ENCODE peak calls at places on chromosomes 5 and 9, in five cellular contexts. One of them, this sample, is unnamed.

GRCh38 chr5:170485606-170485911 is 18.3 kb upstream of the KCNIP1 start:
- DNase-seq in CD4-positive, alpha-beta T cell: no peak
- DNase-seq in left ventricle myocardium inferior: no peak
- DNase-seq in thoracic aorta: no peak
- DNase-seq in endothelial cell of umbilical vein: no peak
- DNase-seq in this sample: no peak

GRCh38 chr5:140116716-140117115 is 2.8 kb downstream of the PURA start:
- DNase-seq in CD4-positive, alpha-beta T cell: no peak
- DNase-seq in left ventricle myocardium inferior: no peak
- DNase-seq in thoracic aorta: no peak
- DNase-seq in endothelial cell of umbilical vein: no peak
- DNase-seq in this sample: no peak

GRCh38 chr5:122077451-122078115 is 476 bp downstream of the LOX start:
- DNase-seq in CD4-positive, alpha-beta T cell: no peak
- DNase-seq in left ventricle myocardium inferior: no peak
- DNase-seq in thoracic aorta: no peak
- DNase-seq in endothelial cell of umbilical vein: peak; percentile 56
- DNase-seq in this sample: peak; percentile 29

GRCh38 chr9:28915256-28915930 is 1342.1 kb upstream of the C9orf72 start:
- DNase-seq in CD4-positive, alpha-beta T cell: no peak
- DNase-seq in left ventricle myocardium inferior: no peak
- DNase-seq in thoracic aorta: no peak
- DNase-seq in endothelial cell of umbilical vein: no peak
- DNase-seq in this sample: no peak

GRCh38 chr9:128081052-128081451 is 13.0 kb downstream of the SLC25A25 start:
- DNase-seq in CD4-positive, alpha-beta T cell: no peak
- DNase-seq in left ventricle myocardium inferior: no peak
- DNase-seq in thoracic aorta: no peak
- DNase-seq in endothelial cell of umbilical vein: peak; percentile 41
- DNase-seq in this sample: peak; percentile 91

GRCh38 chr9:81594415-81594814 is 94.9 kb downstream of the TLE1 start:
- DNase-seq in CD4-positive, alpha-beta T cell: no peak
- DNase-seq in left ventricle myocardium inferior: no peak
- DNase-seq in thoracic aorta: no peak
- DNase-seq in endothelial cell of umbilical vein: no peak
- DNase-seq in this sample: no peak

GRCh38 chr5:6721442-6721841 is 8.2 kb downstream of the TENT4A start:
- DNase-seq in CD4-positive, alpha-beta T cell: no peak
- DNase-seq in left ventricle myocardium inferior: peak; percentile 27
- DNase-seq in thoracic aorta: no peak
- DNase-seq in endothelial cell of umbilical vein: no peak
- DNase-seq in this sample: no peak

GRCh38 chr9:76044420-76044819 is 153.9 kb downstream of the PCSK5 start:
- DNase-seq in CD4-positive, alpha-beta T cell: no peak
- DNase-seq in left ventricle myocardium inferior: no peak
- DNase-seq in thoracic aorta: no peak
- DNase-seq in endothelial cell of umbilical vein: no peak
- DNase-seq in this sample: peak; percentile 3

GRCh38 chr5:139634541-139634940 is 13.6 kb upstream of the CXXC5 start:
- DNase-seq in CD4-positive, alpha-beta T cell: no peak
- DNase-seq in left ventricle myocardium inferior: no peak
- DNase-seq in thoracic aorta: no peak
- DNase-seq in endothelial cell of umbilical vein: no peak
- DNase-seq in this sample: no peak

GRCh38 chr9:128762664-128763449 is 8.9 kb downstream of the ZER1 start:
- DNase-seq in CD4-positive, alpha-beta T cell: no peak
- DNase-seq in left ventricle myocardium inferior: no peak
- DNase-seq in thoracic aorta: no peak
- DNase-seq in endothelial cell of umbilical vein: no peak
- DNase-seq in this sample: no peak

GRCh38 chr5:4579679-4580078 is 560.5 kb upstream of the ADAMTS16 start:
- DNase-seq in CD4-positive, alpha-beta T cell: no peak
- DNase-seq in left ventricle myocardium inferior: no peak
- DNase-seq in thoracic aorta: no peak
- DNase-seq in endothelial cell of umbilical vein: no peak
- DNase-seq in this sample: no peak

GRCh38 chr9:98254236-98255063 is 999 bp downstream of the TBC1D2 start:
- DNase-seq in CD4-positive, alpha-beta T cell: no peak
- DNase-seq in left ventricle myocardium inferior: no peak
- DNase-seq in thoracic aorta: no peak
- DNase-seq in endothelial cell of umbilical vein: no peak
- DNase-seq in this sample: no peak

GRCh38 chr9:96186601-96187011 is 115.4 kb downstream of the HSD17B3 start:
- DNase-seq in CD4-positive, alpha-beta T cell: no peak
- DNase-seq in left ventricle myocardium inferior: no peak
- DNase-seq in thoracic aorta: no peak
- DNase-seq in endothelial cell of umbilical vein: no peak
- DNase-seq in this sample: no peak

GRCh38 chr5:96962540-96962991 is 26.7 kb downstream of the LNPEP start:
- DNase-seq in CD4-positive, alpha-beta T cell: no peak
- DNase-seq in left ventricle myocardium inferior: no peak
- DNase-seq in thoracic aorta: no peak
- DNase-seq in endothelial cell of umbilical vein: peak; percentile 53
- DNase-seq in this sample: no peak

GRCh38 chr5:141814064-141814982 is 63.9 kb downstream of the PCDH1 start:
- DNase-seq in CD4-positive, alpha-beta T cell: peak; percentile 29
- DNase-seq in left ventricle myocardium inferior: peak; percentile 55
- DNase-seq in thoracic aorta: no peak
- DNase-seq in endothelial cell of umbilical vein: peak; percentile 39
- DNase-seq in this sample: peak; percentile 9

GRCh38 chr5:41247135-41247534 is 33.8 kb upstream of the C6 start:
- DNase-seq in CD4-positive, alpha-beta T cell: no peak
- DNase-seq in left ventricle myocardium inferior: no peak
- DNase-seq in thoracic aorta: no peak
- DNase-seq in endothelial cell of umbilical vein: no peak
- DNase-seq in this sample: no peak

GRCh38 chr9:118595719-118596305 is 773.4 kb downstream of the BRINP1 start:
- DNase-seq in CD4-positive, alpha-beta T cell: no peak
- DNase-seq in left ventricle myocardium inferior: no peak
- DNase-seq in thoracic aorta: no peak
- DNase-seq in endothelial cell of umbilical vein: peak; percentile 48
- DNase-seq in this sample: peak; percentile 51

GRCh38 chr9:104635471-104635870 is 17.5 kb upstream of the OR13C9 start:
- DNase-seq in CD4-positive, alpha-beta T cell: no peak
- DNase-seq in left ventricle myocardium inferior: no peak
- DNase-seq in thoracic aorta: no peak
- DNase-seq in endothelial cell of umbilical vein: no peak
- DNase-seq in this sample: no peak

GRCh38 chr9:17597977-17598376 is 19.1 kb downstream of the SH3GL2 start:
- DNase-seq in CD4-positive, alpha-beta T cell: no peak
- DNase-seq in left ventricle myocardium inferior: no peak
- DNase-seq in thoracic aorta: no peak
- DNase-seq in endothelial cell of umbilical vein: no peak
- DNase-seq in this sample: no peak

GRCh38 chr9:29697011-29697410 is 2123.7 kb upstream of the C9orf72 start:
- DNase-seq in CD4-positive, alpha-beta T cell: no peak
- DNase-seq in left ventricle myocardium inferior: no peak
- DNase-seq in thoracic aorta: no peak
- DNase-seq in endothelial cell of umbilical vein: no peak
- DNase-seq in this sample: no peak

GRCh38 chr9:93198117-93198838 is 14.3 kb downstream of the WNK2 start:
- DNase-seq in CD4-positive, alpha-beta T cell: no peak
- DNase-seq in left ventricle myocardium inferior: no peak
- DNase-seq in thoracic aorta: no peak
- DNase-seq in endothelial cell of umbilical vein: no peak
- DNase-seq in this sample: no peak

GRCh38 chr9:129958771-129959170 is 84.2 kb downstream of the FNBP1 start:
- DNase-seq in CD4-positive, alpha-beta T cell: no peak
- DNase-seq in left ventricle myocardium inferior: no peak
- DNase-seq in thoracic aorta: no peak
- DNase-seq in endothelial cell of umbilical vein: no peak
- DNase-seq in this sample: no peak

GRCh38 chr5:126868961-126869451 is 92.1 kb downstream of the LMNB1 start:
- DNase-seq in CD4-positive, alpha-beta T cell: peak; percentile 21
- DNase-seq in left ventricle myocardium inferior: no peak
- DNase-seq in thoracic aorta: no peak
- DNase-seq in endothelial cell of umbilical vein: peak; percentile 26
- DNase-seq in this sample: peak; percentile 40

GRCh38 chr5:126875303-126875785 is 98.4 kb downstream of the LMNB1 start:
- DNase-seq in CD4-positive, alpha-beta T cell: no peak
- DNase-seq in left ventricle myocardium inferior: no peak
- DNase-seq in thoracic aorta: no peak
- DNase-seq in endothelial cell of umbilical vein: no peak
- DNase-seq in this sample: no peak

GRCh38 chr5:126877011-126877410 is 100.1 kb downstream of the LMNB1 start:
- DNase-seq in CD4-positive, alpha-beta T cell: no peak
- DNase-seq in left ventricle myocardium inferior: no peak
- DNase-seq in thoracic aorta: no peak
- DNase-seq in endothelial cell of umbilical vein: peak; percentile 68
- DNase-seq in this sample: no peak

GRCh38 chr5:126871441-126871840 is 94.5 kb downstream of the LMNB1 start:
- DNase-seq in CD4-positive, alpha-beta T cell: no peak
- DNase-seq in left ventricle myocardium inferior: no peak
- DNase-seq in thoracic aorta: no peak
- DNase-seq in endothelial cell of umbilical vein: no peak
- DNase-seq in this sample: no peak

DNA sequence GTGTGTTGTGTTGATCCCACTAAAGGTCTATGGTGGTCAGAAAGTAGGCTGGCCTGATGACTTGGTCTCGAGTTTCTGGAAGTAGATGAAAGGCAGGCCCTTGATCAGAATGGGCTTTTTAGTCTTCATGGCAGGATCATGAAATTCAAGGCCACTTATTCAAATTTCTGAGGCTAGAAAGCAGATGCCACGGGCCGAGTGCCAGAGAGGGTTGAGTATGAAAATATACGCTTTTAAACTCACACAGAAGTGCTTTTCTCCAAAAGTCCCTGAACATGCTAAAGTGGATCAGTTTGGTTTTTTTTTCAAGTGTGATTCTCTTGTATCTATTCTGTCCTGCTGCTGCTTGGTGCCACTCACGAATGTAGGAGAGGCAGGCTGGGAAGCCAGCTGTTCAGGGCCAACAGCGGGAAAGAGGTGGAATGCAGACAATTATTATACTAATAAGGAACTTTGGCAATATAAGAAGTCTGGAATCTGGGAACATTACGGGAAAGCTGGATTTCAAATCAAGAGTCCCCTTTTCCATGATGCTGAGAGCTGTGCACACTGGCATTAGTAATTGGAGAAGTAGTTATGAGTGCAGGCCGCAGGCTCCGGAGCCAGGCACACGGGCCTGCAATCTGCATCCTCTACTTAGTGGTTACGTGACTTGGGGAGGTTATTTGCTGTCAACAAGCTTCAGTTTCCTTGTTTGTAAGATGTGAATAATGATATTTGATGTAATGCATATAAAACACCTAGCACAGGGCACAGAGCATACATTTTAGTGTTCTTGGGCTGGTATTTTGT is 95.8 kb downstream of the LMNB1 start:
- DNase-seq in CD4-positive, alpha-beta T cell: no peak
- DNase-seq in left ventricle myocardium inferior: no peak
- DNase-seq in thoracic aorta: no peak
- DNase-seq in endothelial cell of umbilical vein: no peak
- DNase-seq in this sample: no peak
- H3K27ac ChIP-seq in CD4-positive, alpha-beta T cell: no peak overlapping the region
- H3K27ac ChIP-seq in left ventricle myocardium inferior: no peak overlapping the region
- H3K27ac ChIP-seq in thoracic aorta: no peak overlapping the region
- H3K27ac ChIP-seq in endothelial cell of umbilical vein: no peak overlapping the region
- H3K27ac ChIP-seq in this sample: no peak overlapping the region

GRCh38 chr5:179489015-179489414 is 61.3 kb upstream of the RUFY1 start:
- DNase-seq in CD4-positive, alpha-beta T cell: no peak
- DNase-seq in left ventricle myocardium inferior: no peak
- DNase-seq in thoracic aorta: no peak
- DNase-seq in endothelial cell of umbilical vein: no peak
- DNase-seq in this sample: no peak
- H3K27me3 ChIP-seq in CD4-positive, alpha-beta T cell: no peaks in the 10 kb centered on the region
- H3K27me3 ChIP-seq in left ventricle myocardium inferior: peaks cover 65% of the 10 kb centered on the region
- H3K27me3 ChIP-seq in thoracic aorta: no peaks in the 10 kb centered on the region
- H3K27me3 ChIP-seq in endothelial cell of umbilical vein: no peaks in the 10 kb centered on the region
- H3K27me3 ChIP-seq in this sample: no peaks in the 10 kb centered on the region

GRCh38 chr5:178626484-178627258 is at the start of gene CLK4:
- DNase-seq in CD4-positive, alpha-beta T cell: peak; percentile 96
- DNase-seq in left ventricle myocardium inferior: peak; percentile 96
- DNase-seq in thoracic aorta: peak; percentile 78
- DNase-seq in endothelial cell of umbilical vein: peak; percentile 92
- DNase-seq in this sample: peak; percentile 81

GRCh38 chr5:178627259-178627598 is 379 bp upstream of the CLK4 start:
- DNase-seq in CD4-positive, alpha-beta T cell: no peak
- DNase-seq in left ventricle myocardium inferior: no peak
- DNase-seq in thoracic aorta: no peak
- DNase-seq in endothelial cell of umbilical vein: no peak
- DNase-seq in this sample: no peak

GRCh38 chr5:178622679-178623247 is 4.1 kb downstream of the CLK4 start:
- DNase-seq in CD4-positive, alpha-beta T cell: no peak
- DNase-seq in left ventricle myocardium inferior: no peak
- DNase-seq in thoracic aorta: no peak
- DNase-seq in endothelial cell of umbilical vein: no peak
- DNase-seq in this sample: no peak

GRCh38 chr5:178625679-178626483 is 969 bp downstream of the CLK4 start:
- DNase-seq in CD4-positive, alpha-beta T cell: no peak
- DNase-seq in left ventricle myocardium inferior: no peak
- DNase-seq in thoracic aorta: no peak
- DNase-seq in endothelial cell of umbilical vein: no peak
- DNase-seq in this sample: peak; percentile 46

GRCh38 chr5:178624626-178625546 is 2.0 kb downstream of the CLK4 start:
- DNase-seq in CD4-positive, alpha-beta T cell: no peak
- DNase-seq in left ventricle myocardium inferior: no peak
- DNase-seq in thoracic aorta: no peak
- DNase-seq in endothelial cell of umbilical vein: peak; percentile 39
- DNase-seq in this sample: no peak
- H3K27ac ChIP-seq in CD4-positive, alpha-beta T cell: no peak overlapping the region
- H3K27ac ChIP-seq in left ventricle myocardium inferior: no peak overlapping the region
- H3K27ac ChIP-seq in thoracic aorta: no peak overlapping the region
- H3K27ac ChIP-seq in endothelial cell of umbilical vein: peak overlapping the region; percentile 23
- H3K27ac ChIP-seq in this sample: peak overlapping the region; percentile 97

GRCh38 chr9:137191245-137191644 is 2.8 kb downstream of the SSNA1 start:
- DNase-seq in CD4-positive, alpha-beta T cell: no peak
- DNase-seq in left ventricle myocardium inferior: no peak
- DNase-seq in thoracic aorta: no peak
- DNase-seq in endothelial cell of umbilical vein: no peak
- DNase-seq in this sample: no peak

GRCh38 chr9:137188490-137189296 is at the start of the genes ANAPC2 and SSNA1:
- DNase-seq in CD4-positive, alpha-beta T cell: peak; percentile 90
- DNase-seq in left ventricle myocardium inferior: peak; percentile 93
- DNase-seq in thoracic aorta: peak; percentile 52
- DNase-seq in endothelial cell of umbilical vein: peak; percentile 95
- DNase-seq in this sample: peak; percentile 77

GRCh38 chr9:137191691-137192447 is 3.4 kb downstream of the SSNA1 start:
- DNase-seq in CD4-positive, alpha-beta T cell: no peak
- DNase-seq in left ventricle myocardium inferior: no peak
- DNase-seq in thoracic aorta: no peak
- DNase-seq in endothelial cell of umbilical vein: no peak
- DNase-seq in this sample: no peak

GRCh38 chr9:137189297-137190295 is 1.1 kb downstream of the SSNA1 start:
- DNase-seq in CD4-positive, alpha-beta T cell: no peak
- DNase-seq in left ventricle myocardium inferior: no peak
- DNase-seq in thoracic aorta: no peak
- DNase-seq in endothelial cell of umbilical vein: no peak
- DNase-seq in this sample: no peak

DNA sequence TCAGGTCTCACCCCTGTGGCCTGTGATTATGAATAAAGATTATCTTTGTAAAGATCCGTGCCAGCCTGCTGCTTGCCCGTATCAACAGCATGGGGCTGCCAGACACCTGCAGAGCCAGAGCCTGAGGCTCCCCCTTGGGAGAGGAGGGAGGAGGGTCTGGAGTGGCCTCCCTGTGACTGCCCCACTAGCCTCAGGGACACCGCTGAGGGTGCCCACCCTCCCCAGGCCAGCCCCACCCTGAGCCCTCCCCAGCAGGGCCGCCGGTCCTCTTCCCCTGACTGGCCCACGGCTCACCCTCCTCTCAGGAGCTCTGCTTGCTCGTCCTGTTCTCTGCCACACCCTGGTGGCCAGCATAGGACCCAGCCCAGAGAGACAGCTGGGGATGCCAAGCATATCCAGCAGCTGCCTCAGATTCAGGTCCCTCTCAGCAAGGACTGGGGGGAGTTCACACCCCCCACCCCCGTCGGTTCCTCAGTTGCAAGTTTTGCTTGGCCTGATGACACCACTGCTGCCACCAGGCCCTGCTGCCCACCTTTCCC is 1.9 kb downstream of the SSNA1 start:
- DNase-seq in CD4-positive, alpha-beta T cell: no peak
- DNase-seq in left ventricle myocardium inferior: no peak
- DNase-seq in thoracic aorta: no peak
- DNase-seq in endothelial cell of umbilical vein: no peak
- DNase-seq in this sample: no peak
- H3K27me3 ChIP-seq in CD4-positive, alpha-beta T cell: no peaks in the 10 kb centered on the region
- H3K27me3 ChIP-seq in left ventricle myocardium inferior: no peaks in the 10 kb centered on the region
- H3K27me3 ChIP-seq in thoracic aorta: no peaks in the 10 kb centered on the region
- H3K27me3 ChIP-seq in endothelial cell of umbilical vein: no peaks in the 10 kb centered on the region
- H3K27me3 ChIP-seq in this sample: no peaks in the 10 kb centered on the region